ENCODE peak calls at places on chromosome 3, in four cellular contexts. O is colonic mucosa, K is astrocyte of the spinal cord, E is spleen. L is an unnamed sample.

GRCh38 chr3:169764164-169764452 is 752 bp downstream of the TERC start:
- DNase-seq in O (no peak), K (no peak), E (no peak), L (peak; percentile 65)

GRCh38 chr3:42264399-42265058 is 1.5 kb downstream of the CCK start:
- DNase-seq in O (peak; percentile 34), K (peak; percentile 35), E (no peak), L (peak; percentile 21)

GRCh38 chr3:154956815-154957214 is 123.3 kb upstream of the MME start:
- DNase-seq in O (no peak), K (no peak), E (no peak), L (peak; percentile 65)

GRCh38 chr3:180898572-180898971 is 13.9 kb upstream of the FXR1 start:
- DNase-seq in O (no peak), K (no peak), E (no peak), L (no peak)

GRCh38 chr3:172223870-172224269 is 184.5 kb downstream of the FNDC3B start:
- DNase-seq in O (no peak), K (no peak), E (no peak), L (no peak)

GRCh38 chr3:139328356-139328755 is 15.5 kb upstream of the MRPS22 start:
- DNase-seq in O (no peak), K (no peak), E (no peak), L (no peak)

GRCh38 chr3:120448707-120449650 is 1.8 kb downstream of the FSTL1 start:
- DNase-seq in O (no peak), K (peak; percentile 79), E (no peak), L (peak; percentile 73)

GRCh38 chr3:127339943-127340861 is 52.4 kb upstream of the PRR20G start:
- DNase-seq in O (no peak), K (no peak), E (no peak), L (no peak)

GRCh38 chr3:23979569-23979968 is 34.5 kb downstream of the NR1D2 start:
- DNase-seq in O (no peak), K (no peak), E (no peak), L (no peak)

GRCh38 chr3:70308760-70309159 is 3.7 kb downstream of the MDFIC2 start:
- DNase-seq in O (no peak), K (peak; percentile 15), E (no peak), L (peak; percentile 72)

GRCh38 chr3:127448161-127448561 is 142.4 kb downstream of the TPRA1 start:
- DNase-seq in O (no peak), K (no peak), E (peak; percentile 38), L (peak; percentile 19)

GRCh38 chr3:153215971-153216370 is 53.9 kb downstream of the RAP2B start:
- DNase-seq in O (no peak), K (peak; percentile 7), E (no peak), L (no peak)

GRCh38 chr3:167852216-167852615 is 116.7 kb downstream of the SERPINI1 start:
- DNase-seq in O (no peak), K (peak; percentile 22), E (no peak), L (no peak)

GRCh38 chr3:55649554-55649953 is 162.4 kb upstream of the WNT5A start:
- DNase-seq in O (no peak), K (no peak), E (no peak), L (no peak)

GRCh38 chr3:18085429-18085828 is 339.7 kb downstream of the SATB1 start:
- DNase-seq in O (no peak), K (no peak), E (no peak), L (no peak)

GRCh38 chr3:42557849-42558248 is 23.9 kb downstream of the SEC22C start:
- DNase-seq in O (no peak), K (no peak), E (no peak), L (no peak)

GRCh38 chr3:157700405-157700804 is 197.2 kb upstream of the VEPH1 start:
- DNase-seq in O (no peak), K (no peak), E (no peak), L (peak; percentile 10)

GRCh38 chr3:62622553-62623174 is 249.3 kb upstream of the FEZF2 start:
- DNase-seq in O (peak; percentile 18), K (peak; percentile 70), E (no peak), L (peak; percentile 82)

GRCh38 chr3:171385086-171385485 is 75.1 kb downstream of the TNIK start:
- DNase-seq in O (no peak), K (no peak), E (no peak), L (no peak)

GRCh38 chr3:49098429-49098828 is 4.6 kb upstream of the QRICH1 start:
- DNase-seq in O (no peak), K (no peak), E (no peak), L (peak; percentile 44)

GRCh38 chr3:133868758-133869429 is 26.8 kb downstream of the RAB6B start:
- DNase-seq in O (no peak), K (no peak), E (no peak), L (no peak)

GRCh38 chr3:195226445-195226844 is 44.5 kb downstream of the XXYLT1 start:
- DNase-seq in O (no peak), K (no peak), E (peak; percentile 47), L (no peak)

GRCh38 chr3:57706462-57706861 is 13.6 kb upstream of the DENND6A start:
- DNase-seq in O (peak; percentile 21), K (peak; percentile 47), E (no peak), L (peak; percentile 58)

GRCh38 chr3:64539451-64540196 is 148.2 kb downstream of the ADAMTS9 start:
- DNase-seq in O (peak; percentile 44), K (peak; percentile 67), E (no peak), L (peak; percentile 50)

GRCh38 chr3:37899101-37899707 is 37.5 kb downstream of the CTDSPL start:
- DNase-seq in O (no peak), K (no peak), E (no peak), L (no peak)

GRCh38 chr3:11236588-11237461 is 35.4 kb upstream of the ATG7 start:
- DNase-seq in O (peak; percentile 87), K (peak; percentile 30), E (peak; percentile 88), L (peak; percentile 65)

GRCh38 chr3:194686816-194687637 is 1.3 kb downstream of the FAM43A start:
- DNase-seq in O (peak; percentile 48), K (peak; percentile 54), E (peak; percentile 89), L (peak; percentile 69)

GRCh38 chr3:45994661-45995369 is 809 bp downstream of the FYCO1 start:
- DNase-seq in O (peak; percentile 44), K (no peak), E (peak; percentile 76), L (no peak)

GRCh38 chr3:50913279-50913678 is 238.6 kb downstream of the DOCK3 start:
- DNase-seq in O (no peak), K (no peak), E (no peak), L (no peak)

GRCh38 chr3:147159141-147159540 is 247.2 kb downstream of the ZIC4 start:
- DNase-seq in O (no peak), K (no peak), E (no peak), L (peak; percentile 13)

GRCh38 chr3:32239638-32240550 is 1.4 kb downstream of the CMTM8 start:
- DNase-seq in O (peak; percentile 67), K (peak; percentile 40), E (no peak), L (peak; percentile 68)
- TF ChIP-seq CTCF in O (no peak), K (peak; percentile 49), E (no peak), L (peak; percentile 69)

GRCh38 chr3:47443611-47443995 is 32.1 kb downstream of the SCAP start:
- DNase-seq in O (peak; percentile 64), K (no peak), E (no peak), L (no peak)
- H3K4me3 ChIP-seq in O (no peak overlapping the region), K (no peak overlapping the region), E (no peak overlapping the region), L (no peak overlapping the region)

DNA sequence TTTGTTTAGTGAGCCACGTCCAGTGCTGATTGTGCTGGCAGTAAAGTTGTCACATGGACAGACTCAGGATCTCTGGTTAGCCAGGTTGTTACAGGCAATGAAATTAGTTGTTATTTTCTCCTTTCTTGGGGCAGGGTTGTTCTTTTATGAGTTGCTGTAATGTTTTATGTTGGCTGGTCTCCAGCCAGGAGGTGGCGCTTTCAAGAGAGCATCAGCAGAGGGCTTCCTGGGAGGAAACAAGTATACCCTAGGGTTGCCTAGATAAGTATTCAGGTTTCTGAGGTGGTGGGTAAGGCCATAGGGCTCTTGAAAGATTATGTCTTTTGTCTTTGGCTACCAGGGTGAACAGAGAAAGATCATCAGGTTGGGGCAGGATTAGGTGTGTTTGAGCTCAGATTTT is 14.5 kb upstream of the CFAP20DC start:
- DNase-seq in O (peak; percentile 25), K (no peak), E (no peak), L (peak; percentile 6)
- TF ChIP-seq CTCF in O (no peak), K (peak; percentile 5), E (no peak), L (peak; percentile 24)

GRCh38 chr3:113897373-113897777 is 50.4 kb upstream of the ZDHHC23 start:
- DNase-seq in O (peak; percentile 40), K (no peak), E (no peak), L (no peak)
- H3K4me3 ChIP-seq in O (peak overlapping the region; percentile 19), K (no peak overlapping the region), E (no peak overlapping the region), L (no peak overlapping the region)

GRCh38 chr3:123552095-123552714 is 32.6 kb downstream of the HACD2 start:
- DNase-seq in O (no peak), K (peak; percentile 10), E (no peak), L (peak; percentile 44)
- TF ChIP-seq CTCF in O (peak; percentile 27), K (peak; percentile 63), E (no peak), L (peak; percentile 64)

DNA sequence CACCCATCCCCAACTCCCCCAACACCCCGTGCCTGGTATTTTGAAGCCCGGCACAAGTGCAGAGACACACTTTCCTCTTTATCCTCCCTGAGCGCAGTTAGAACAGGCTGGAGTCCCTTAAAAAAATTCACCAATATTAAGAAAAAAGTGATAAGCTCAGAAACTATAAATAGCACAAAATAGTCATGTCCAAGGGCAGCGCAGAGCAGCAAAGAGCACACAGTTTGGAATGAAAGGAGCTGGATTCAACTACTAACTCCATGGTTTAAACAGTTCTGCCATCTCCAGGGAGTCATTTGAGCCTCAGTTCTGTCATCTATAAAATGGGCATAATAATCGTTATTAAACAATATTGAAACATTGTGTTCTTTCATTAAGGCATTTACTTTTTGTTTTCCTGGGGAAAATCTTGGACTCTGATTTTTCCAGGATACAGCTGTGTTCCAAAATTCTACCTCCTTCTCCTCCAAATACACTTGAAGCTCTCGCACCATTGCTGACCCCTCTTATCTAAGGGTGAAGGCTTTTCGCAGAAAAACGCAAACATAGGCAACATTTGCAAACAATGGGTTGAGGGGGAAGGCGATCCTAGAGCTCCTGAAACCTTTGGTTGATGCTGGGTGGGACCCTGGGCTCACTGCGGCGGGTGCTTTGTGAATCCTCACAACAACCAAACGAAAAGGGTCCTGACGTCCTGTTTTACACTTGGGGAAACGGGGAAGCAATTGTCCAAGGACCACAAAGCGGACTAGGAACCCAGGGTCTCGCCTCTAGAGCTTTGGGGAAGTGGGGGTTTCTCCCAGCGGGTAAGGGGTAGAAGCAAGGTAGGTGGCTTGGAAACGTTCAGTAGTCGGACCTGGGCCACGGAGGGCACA is 41.8 kb downstream of the EPHB3 start:
- DNase-seq in O (no peak), K (no peak), E (no peak), L (peak; percentile 37)
- H3K4me3 ChIP-seq in O (peak overlapping the region; percentile 47), K (no peak overlapping the region), E (peak overlapping the region; percentile 16), L (no peak overlapping the region)

GRCh38 chr3:73188707-73189106 is 127.2 kb downstream of the EBLN2 start:
- DNase-seq in O (no peak), K (no peak), E (no peak), L (no peak)

DNA sequence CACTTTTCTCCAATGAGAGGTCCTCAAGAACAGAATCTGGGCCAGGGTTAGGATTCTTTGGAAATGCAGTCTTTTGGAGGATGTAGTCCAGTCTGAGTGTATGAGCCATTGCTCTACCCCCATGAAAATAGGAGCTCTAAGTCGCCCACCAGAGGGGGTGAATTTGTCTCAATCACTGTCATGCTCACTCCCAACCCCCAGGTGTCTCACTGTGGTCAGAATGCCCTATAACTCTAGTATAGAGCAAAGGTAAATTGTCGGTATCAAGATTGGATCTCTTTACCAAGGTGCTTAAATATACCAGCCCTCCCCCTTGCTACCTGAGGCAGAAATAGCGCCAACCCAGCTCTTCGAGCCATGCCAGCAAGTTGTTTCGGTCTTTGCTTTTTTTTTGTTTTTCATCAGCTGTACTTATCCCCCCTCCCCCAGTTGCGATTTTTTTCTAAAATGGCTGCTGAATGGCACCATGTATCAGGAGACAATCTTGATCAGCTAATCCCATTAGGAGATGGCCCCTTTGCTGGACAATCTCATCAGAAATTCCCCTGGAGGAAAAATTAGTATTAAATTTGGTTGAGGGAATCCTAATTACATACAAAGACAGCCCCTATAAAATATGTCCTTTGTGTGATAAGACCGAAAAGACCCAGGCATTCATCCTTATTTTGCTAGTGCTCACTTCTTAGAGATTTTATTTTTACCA is 130.7 kb downstream of the EBLN2 start:
- DNase-seq in O (no peak), K (no peak), E (no peak), L (no peak)
- TF ChIP-seq CTCF in O (no peak), K (no peak), E (no peak), L (peak; percentile 16)

L was measured in choroid plexus epithelial cell.